ENCODE peak calls at places on chromosomes 12 and 14, in four cellular contexts. O is H9, M is IMR-90, K is H1. L is an unnamed sample.

GRCh38 chr12:26153421-26154154 is 28.8 kb upstream of the BHLHE41 start:
- DNase-seq in O (no peak), M (peak), K (no peak), L (no peak)

GRCh38 chr12:69779928-69780327 is 41.3 kb downstream of the RAB3IP start:
- DNase-seq in O (peak), M (peak), K (peak), L (peak)

GRCh38 chr12:132657004-132657727 is 30.0 kb downstream of the POLE start:
- DNase-seq in O (no peak), M (no peak), K (no peak), L (no peak)

GRCh38 chr14:49946320-49947141 is 53.6 kb downstream of the ARF6 start:
- DNase-seq in O (no peak), M (peak), K (no peak), L (no peak)

GRCh38 chr12:89494411-89495231 is 30.0 kb downstream of the GALNT4 start:
- DNase-seq in O (no peak), M (peak), K (no peak), L (no peak)

GRCh38 chr12:131836714-131837397 is 8.7 kb downstream of the MMP17 start:
- DNase-seq in O (no peak), M (no peak), K (no peak), L (no peak)

GRCh38 chr14:95508377-95508776 is 8.1 kb downstream of the SYNE3 start:
- DNase-seq in O (no peak), M (no peak), K (no peak), L (no peak)

GRCh38 chr12:107917912-107918800 is 143.7 kb downstream of the ASCL4 start:
- DNase-seq in O (peak), M (peak), K (peak), L (peak)

GRCh38 chr12:89880695-89881350 is 172.2 kb upstream of the ATP2B1 start:
- DNase-seq in O (no peak), M (no peak), K (no peak), L (no peak)

GRCh38 chr14:101824339-101824727 is 62.8 kb downstream of the PPP2R5C start:
- DNase-seq in O (no peak), M (no peak), K (no peak), L (no peak)

GRCh38 chr12:88889326-88890110 is 309.2 kb upstream of the KITLG start:
- DNase-seq in O (no peak), M (peak), K (no peak), L (no peak)

GRCh38 chr14:92539419-92539818 is 25.8 kb downstream of the RIN3 start:
- DNase-seq in O (no peak), M (peak), K (no peak), L (no peak)
- H3K9ac ChIP-seq in O (no peak), M (no peak), K (no peak), L (no peak)

DNA sequence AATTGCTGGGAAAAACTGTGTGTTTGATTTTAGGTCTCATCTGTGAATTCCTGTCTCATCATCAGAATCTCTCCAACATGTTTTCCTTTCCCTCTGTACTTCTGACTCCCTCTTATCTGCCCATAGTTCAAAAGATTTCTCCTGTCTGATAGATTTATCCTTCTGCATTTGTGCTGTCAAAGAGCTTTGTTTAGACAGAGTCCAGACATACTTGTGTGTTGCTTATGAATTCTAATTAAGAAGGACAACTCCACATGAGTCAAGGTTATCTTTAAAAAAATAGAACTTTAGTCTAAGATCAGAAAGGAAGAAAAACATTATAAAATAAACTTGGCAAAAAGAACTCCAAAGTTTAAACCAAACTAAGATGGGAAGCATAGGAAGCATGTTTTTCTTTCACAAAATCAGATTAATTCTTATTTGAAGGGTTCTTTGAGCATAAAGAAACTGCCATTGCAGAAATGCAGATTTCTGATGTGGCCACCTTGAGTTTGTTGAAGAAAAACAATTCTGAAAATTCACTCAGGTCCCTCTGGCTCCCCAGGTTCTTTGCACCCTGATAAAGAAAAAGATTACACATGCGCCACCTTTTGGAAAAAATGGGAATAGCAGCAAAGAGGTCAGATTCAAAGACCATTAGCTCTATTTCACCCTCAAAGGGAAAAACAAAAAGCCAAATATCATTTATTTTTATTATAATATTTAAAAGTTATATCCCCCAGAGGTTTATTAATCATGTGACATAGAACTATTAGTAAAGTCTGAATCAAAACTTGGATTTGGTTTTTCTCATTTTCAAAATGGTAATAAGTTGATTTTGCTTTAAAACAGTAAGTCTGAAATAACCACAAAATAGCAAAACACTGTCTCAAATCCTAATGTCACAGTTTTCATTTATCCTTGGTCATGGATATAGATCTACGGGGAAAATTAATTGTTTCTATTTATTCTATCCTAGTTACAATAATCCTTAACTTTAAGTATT is 143.7 kb upstream of the DCN start:
- DNase-seq in O (peak), M (peak), K (no peak), L (peak)
- H3K56ac ChIP-seq in O (no peak), M (peak), K (no peak), L (no peak)

DNA sequence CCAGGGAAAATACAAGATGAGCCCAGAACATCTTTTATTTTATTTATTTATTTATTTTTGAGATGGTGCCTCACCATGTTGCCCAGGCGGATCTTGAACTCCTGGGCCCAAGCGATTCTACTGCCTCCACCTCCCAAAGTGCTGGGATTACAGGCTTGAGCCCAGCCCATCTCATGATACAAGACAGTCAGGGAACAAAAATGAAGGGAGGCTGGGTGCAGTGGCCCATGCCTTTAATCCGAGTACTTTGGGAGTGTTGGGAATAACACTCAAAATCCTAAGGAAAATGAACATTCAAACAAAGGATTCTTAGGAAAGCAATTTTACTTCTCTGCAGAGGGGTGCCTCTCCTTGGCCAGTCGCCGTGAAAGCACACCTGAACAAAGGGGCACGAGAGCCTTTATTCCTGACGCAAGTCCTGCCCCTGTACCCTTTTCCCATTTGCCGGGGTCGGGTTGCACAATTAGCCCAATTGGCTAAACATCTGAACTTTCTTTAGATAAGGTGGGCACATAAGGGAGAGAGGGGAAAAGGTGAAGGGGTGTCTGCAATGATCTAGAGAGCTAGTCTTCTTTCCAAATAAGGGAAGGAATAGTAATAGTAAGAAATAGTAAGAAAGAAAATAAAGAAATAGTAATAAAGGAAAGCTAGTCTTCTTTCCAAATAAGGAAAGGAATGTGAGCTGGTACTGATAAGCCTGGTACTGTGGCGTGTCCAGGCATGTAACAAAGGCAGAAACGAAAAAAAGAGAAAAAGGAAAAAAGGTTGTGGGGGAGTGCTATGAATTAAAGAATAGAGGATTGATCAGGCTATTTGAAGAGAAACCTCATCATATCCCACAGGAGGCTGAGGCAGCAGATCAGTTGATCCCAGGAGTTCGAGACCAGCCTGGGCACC is 13.4 kb downstream of the NCAPD2 start:
- DNase-seq in O (peak), M (peak), K (peak), L (peak)
- H3K9ac ChIP-seq in O (peak), M (peak), K (no peak), L (no peak)

GRCh38 chr14:99346470-99347080 is 74.6 kb upstream of the BCL11B start:
- DNase-seq in O (no peak), M (no peak), K (no peak), L (no peak)
- H3K56ac ChIP-seq in O (no peak), M (no peak), K (no peak), L (no peak)

GRCh38 chr14:104702106-104702505 is 12.7 kb downstream of the INF2 start:
- DNase-seq in O (no peak), M (no peak), K (no peak), L (no peak)

GRCh38 chr14:104699426-104699748 is 10.0 kb downstream of the INF2 start:
- DNase-seq in O (no peak), M (no peak), K (no peak), L (no peak)

GRCh38 chr14:104700224-104700623 is 10.8 kb downstream of the INF2 start:
- DNase-seq in O (no peak), M (no peak), K (no peak), L (no peak)

GRCh38 chr14:104701383-104702076 is 12.1 kb downstream of the INF2 start:
- DNase-seq in O (no peak), M (no peak), K (no peak), L (no peak)

DNA sequence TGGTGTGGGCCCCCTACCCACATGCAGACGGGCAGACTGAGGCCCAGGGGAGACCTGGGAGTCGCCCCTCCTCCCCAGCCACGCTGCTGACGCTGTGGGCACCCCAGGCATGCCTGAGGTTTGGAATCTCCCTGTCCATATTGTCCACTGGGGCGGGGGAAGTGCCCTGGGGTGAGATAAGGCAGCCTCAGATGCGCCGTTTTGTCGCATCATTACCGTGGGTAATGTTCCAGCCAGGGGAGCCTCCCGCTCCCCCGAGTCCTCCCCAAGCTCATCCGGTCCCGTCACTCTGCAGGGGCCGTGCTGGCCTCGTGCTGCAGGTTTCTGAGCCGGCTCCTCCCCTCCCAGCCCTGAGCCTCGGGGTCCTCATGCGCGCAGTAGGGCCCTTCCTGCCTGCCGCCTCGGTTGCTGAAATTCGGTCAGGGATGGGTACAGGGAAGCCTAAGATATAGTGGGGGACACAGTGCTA is 11.4 kb downstream of the INF2 start:
- DNase-seq in O (no peak), M (no peak), K (no peak), L (no peak)
- H3K9ac ChIP-seq in O (no peak), M (no peak), K (no peak), L (peak)

GRCh38 chr12:121145221-121145620 is 12.5 kb downstream of the P2RX7 start:
- DNase-seq in O (no peak), M (peak), K (no peak), L (no peak)

GRCh38 chr12:121142171-121142950 is 9.7 kb downstream of the P2RX7 start:
- DNase-seq in O (no peak), M (no peak), K (no peak), L (no peak)

GRCh38 chr12:121139301-121139700 is 6.6 kb downstream of the P2RX7 start:
- DNase-seq in O (no peak), M (no peak), K (no peak), L (no peak)

DNA sequence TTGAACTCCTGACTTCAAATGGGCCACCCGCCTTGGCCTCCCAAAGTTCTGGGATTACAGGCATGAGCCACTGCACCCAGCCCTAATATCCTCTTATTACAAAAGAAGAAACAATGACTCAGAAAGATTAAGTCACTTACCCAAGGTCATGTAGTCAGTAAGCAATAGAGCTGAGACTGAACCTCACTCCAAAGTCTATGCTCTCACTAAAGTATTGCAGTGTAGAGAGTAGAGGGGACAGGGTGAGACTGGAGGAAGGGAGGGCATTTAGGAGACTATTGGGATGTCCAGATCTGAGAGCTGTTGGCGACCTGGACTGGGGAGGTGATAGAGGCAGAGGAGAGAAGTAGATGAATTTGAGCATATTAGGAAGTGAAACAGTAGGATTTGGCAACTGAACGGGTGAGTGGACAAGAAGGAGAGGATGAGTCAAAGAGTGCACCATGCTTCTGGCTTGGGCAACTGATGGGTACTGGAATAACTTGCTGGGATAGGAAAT is 11.8 kb downstream of the P2RX7 start:
- DNase-seq in O (no peak), M (peak), K (no peak), L (no peak)
- H3K56ac ChIP-seq in O (no peak), M (no peak), K (no peak), L (no peak)

DNA sequence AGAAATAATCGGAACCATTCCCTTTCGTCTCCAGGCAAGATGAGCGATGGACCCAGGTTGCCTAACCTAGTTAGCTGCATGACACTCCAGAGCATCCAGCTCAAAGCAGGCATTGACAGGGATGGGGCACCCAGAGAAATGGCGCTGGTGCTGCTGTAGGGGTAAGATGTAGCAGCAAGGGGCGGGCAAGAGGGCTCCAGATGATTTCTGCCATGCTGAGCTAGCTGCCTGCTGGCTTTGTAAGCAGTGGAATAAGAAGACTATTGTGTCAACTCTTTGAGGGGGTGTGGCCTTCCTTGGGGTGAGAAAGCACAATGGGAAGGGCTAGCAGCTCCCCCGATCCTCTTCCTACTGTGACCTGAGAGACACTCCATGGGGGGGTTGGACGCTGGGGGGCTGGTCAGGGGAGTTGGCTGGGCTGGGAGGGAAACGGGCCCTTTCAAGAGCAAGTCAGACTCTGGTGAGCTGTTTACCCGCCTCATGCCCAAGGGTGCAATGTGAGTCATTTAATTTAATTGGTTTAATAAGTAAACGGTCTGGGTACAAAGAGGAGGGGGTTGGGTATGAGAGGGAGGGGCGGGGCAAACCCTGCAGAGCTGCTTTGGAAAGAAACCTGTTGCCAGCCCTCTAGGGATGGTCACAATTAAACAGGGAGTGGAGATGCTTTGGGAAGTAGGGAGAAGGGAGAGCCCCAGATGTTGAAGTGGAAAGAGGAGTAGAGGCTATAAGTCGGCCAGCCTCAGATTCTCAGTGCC is 50.5 kb downstream of the B4GALNT3 start:
- DNase-seq in O (peak), M (no peak), K (peak), L (peak)
- H3K9ac ChIP-seq in O (no peak), M (no peak), K (no peak), L (peak)

GRCh38 chr14:26863736-26864135 is 265.9 kb upstream of the NOVA1 start:
- DNase-seq in O (no peak), M (no peak), K (no peak), L (no peak)

GRCh38 chr14:26870722-26871121 is 272.9 kb upstream of the NOVA1 start:
- DNase-seq in O (no peak), M (no peak), K (no peak), L (no peak)

GRCh38 chr14:26866741-26867140 is 268.9 kb upstream of the NOVA1 start:
- DNase-seq in O (no peak), M (no peak), K (no peak), L (no peak)

GRCh38 chr14:26870096-26870495 is 272.3 kb upstream of the NOVA1 start:
- DNase-seq in O (no peak), M (no peak), K (no peak), L (no peak)

GRCh38 chr14:26867171-26867757 is 269.4 kb upstream of the NOVA1 start:
- DNase-seq in O (no peak), M (no peak), K (no peak), L (peak)
- H3K56ac ChIP-seq in O (no peak), M (no peak), K (no peak), L (no peak)

L was measured in mesendoderm.